ENCODE peak calls at places on chromosomes 16 and 17, in four cellular contexts. E is cardiac muscle cell, N is ovary, Q is heart right ventricle. X is an unnamed sample.

GRCh38 chr17:32628645-32629044 is 141.9 kb downstream of the CDK5R1 start:
- DNase-seq in E (no peak), N (no peak), Q (no peak), X (no peak)

GRCh38 chr16:2231016-2231931 is 5.0 kb upstream of the DNASE1L2 start:
- DNase-seq in N (no peak), E (no peak), Q (no peak), X (no peak)

GRCh38 chr17:63842173-63842539 is 329 bp downstream of the SMARCD2 start:
- DNase-seq in E (no peak), N (peak), Q (peak), X (no peak)

GRCh38 chr16:60741810-60742209 is 1294.4 kb downstream of the CDH8 start:
- DNase-seq in N (no peak), Q (no peak), E (no peak), X (no peak)

GRCh38 chr16:47285001-47285400 is 141.3 kb upstream of the NETO2 start:
- DNase-seq in N (no peak), Q (no peak), E (no peak), X (no peak)

GRCh38 chr16:68365167-68365817 is 54.5 kb downstream of the PRMT7 start:
- DNase-seq in Q (no peak), E (no peak), N (no peak), X (no peak)

GRCh38 chr16:8872967-8873865 is 4.4 kb upstream of the CARHSP1 start:
- DNase-seq in E (no peak), N (no peak), Q (no peak), X (no peak)

GRCh38 chr16:2238396-2239230 is 2.4 kb downstream of the DNASE1L2 start:
- DNase-seq in E (no peak), N (no peak), Q (no peak), X (no peak)

GRCh38 chr17:2932946-2933345 is 130.5 kb downstream of the OR1D5 start:
- DNase-seq in E (no peak), N (no peak), Q (no peak), X (no peak)

GRCh38 chr16:1678500-1679098 is 520 bp downstream of the JPT2 start:
- DNase-seq in E (peak), Q (peak), N (peak), X (peak)

GRCh38 chr16:53084141-53084541 is 29.4 kb downstream of the CHD9 start:
- DNase-seq in Q (no peak), E (no peak), N (no peak), X (no peak)

GRCh38 chr17:60559659-60559994 is 33.6 kb upstream of the APPBP2 start:
- DNase-seq in E (no peak), Q (no peak), N (no peak), X (no peak)
- H3K27ac ChIP-seq in E (no peak), Q (no peak), N (no peak), X (no peak)

GRCh38 chr17:21007646-21008045 is 35.2 kb downstream of the USP22 start:
- DNase-seq in Q (no peak), N (no peak), E (no peak), X (no peak)
- H3K27ac ChIP-seq in Q (no peak), N (no peak), E (peak), X (no peak)

GRCh38 chr17:73288534-73289302 is 23.1 kb downstream of the CDC42EP4 start:
- DNase-seq in Q (peak), E (no peak), N (peak), X (peak)
- H3K27ac ChIP-seq in Q (peak), E (no peak), N (peak), X (peak)

GRCh38 chr16:56669840-56670639 is 426 bp downstream of the MT1H start:
- DNase-seq in Q (no peak), N (no peak), E (no peak), X (no peak)

GRCh38 chr16:56670640-56670934 is 973 bp downstream of the MT1H start:
- DNase-seq in N (no peak), Q (no peak), E (no peak), X (no peak)

GRCh38 chr16:56669005-56669839 is at the start of gene MT1H:
- DNase-seq in E (no peak), Q (no peak), N (no peak), X (no peak)

GRCh38 chr16:56664506-56664905 is 3.4 kb downstream of the MT1G start:
- DNase-seq in N (no peak), E (no peak), Q (no peak), X (no peak)

DNA sequence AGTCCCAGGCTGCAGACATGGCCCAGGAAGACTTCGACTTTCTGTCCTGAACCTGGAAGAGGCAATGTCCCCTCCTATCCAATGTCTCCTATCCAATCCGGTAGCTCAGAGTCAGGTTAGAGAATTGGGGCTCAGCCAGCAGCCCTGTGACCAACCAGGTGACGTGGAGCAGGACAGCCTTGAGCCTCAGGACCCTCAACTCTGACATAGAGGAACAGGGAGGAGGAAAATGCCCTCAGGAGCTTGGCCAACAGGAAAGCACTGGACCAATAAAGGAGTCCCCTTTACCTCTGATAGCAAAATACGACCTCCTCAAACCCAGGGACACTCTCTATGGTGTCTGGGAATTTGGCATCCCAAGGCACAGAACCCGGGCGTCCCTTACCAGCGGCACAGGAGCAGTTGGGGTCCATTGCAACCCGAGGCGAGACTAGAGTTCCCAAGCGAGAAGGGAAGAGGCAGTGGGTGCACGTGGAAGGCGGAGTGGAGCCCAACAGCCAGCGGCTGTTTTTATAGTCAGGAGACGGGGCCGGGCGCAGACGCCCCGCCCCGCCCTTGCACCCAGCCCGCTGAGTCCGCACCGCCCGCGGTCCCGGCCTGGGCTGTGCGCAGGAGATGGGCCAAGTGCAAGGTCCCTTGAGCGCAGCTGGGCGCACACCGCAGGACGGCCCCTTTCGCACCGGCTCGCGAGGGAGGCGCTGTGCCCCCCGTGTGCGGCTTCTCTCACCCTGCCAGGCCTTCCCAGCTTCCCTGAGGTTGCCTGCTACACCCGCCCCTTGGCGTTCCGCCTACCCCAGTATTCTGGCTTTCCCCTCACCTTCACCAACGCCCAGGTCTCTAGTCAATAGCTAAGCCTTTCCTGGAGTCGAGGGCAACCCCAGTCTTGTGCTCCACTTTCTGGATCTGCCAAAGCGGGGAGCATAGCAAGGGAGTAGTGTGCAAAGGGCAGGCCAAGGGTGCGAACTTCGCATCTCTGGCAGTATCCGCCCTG is at the start of gene MT1G:
- DNase-seq in Q (peak), E (peak), N (no peak), X (no peak)
- H3K27ac ChIP-seq in Q (no peak), E (no peak), N (no peak), X (no peak)

DNA sequence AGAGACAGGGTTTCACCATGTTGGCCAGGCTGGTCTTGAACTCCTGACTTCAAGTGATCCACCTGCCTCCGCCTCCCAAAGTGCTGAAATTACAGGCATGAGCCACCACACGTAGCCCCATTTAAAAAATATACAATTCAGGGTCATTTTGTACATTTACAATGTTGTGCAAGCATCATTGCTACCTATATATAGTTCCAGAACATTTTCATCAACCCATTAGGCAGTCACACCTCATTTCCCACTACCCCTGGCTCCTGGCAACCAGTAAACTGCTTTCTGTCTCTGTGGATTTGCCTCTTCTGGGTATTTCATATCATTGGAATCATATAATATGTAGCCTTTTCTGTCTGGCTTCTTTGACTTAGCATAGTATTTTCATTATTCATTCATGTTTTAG is 6.7 kb downstream of the LRRC36 start:
- DNase-seq in N (no peak), Q (no peak), E (no peak), X (no peak)
- H3K27ac ChIP-seq in N (no peak), Q (no peak), E (no peak), X (no peak)

DNA sequence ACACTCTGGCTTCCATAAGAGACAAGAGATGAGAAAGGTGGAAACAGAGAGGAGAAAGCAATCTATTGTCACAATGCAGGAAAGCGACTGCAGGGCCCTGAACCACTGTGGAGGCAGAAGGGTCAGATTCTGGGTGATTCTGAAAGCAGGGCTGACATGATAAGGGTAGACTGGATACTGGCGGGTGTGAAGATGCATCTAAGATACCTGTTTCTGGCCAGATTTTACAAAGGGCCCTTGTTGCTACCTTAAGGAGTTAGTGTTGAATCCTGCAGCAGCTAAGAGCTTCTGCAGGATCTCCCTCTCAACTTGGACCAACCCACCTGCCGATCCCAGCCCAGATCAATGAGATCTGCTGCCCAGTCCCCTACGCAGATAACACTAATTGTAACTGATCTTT is 6.1 kb upstream of the MEFV start:
- DNase-seq in N (no peak), E (no peak), Q (no peak), X (no peak)
- H3K27ac ChIP-seq in N (no peak), E (no peak), Q (peak), X (no peak)